ENCODE peak calls at places on chromosomes 4 and X, in five cellular contexts. B is A673, V is HCT116, R is OCI-LY7, A is K562. T is an unnamed sample. For H3K4me1, the result is how much of the 10 kb centered on the place peaks cover.

GRCh38 chrX:42269186-42269585 is 345.8 kb upstream of the CASK start:
- DNase-seq in B (no peak), V (no peak), R (no peak), A (no peak), T (no peak)

GRCh38 chr4:147480502-147480890 is 401 bp upstream of the EDNRA start:
- DNase-seq in B (no peak), V (no peak), R (no peak), A (no peak), T (no peak)

GRCh38 chr4:170325599-170325998 is 235.8 kb upstream of the AADAT start:
- DNase-seq in B (no peak), V (no peak), R (no peak), A (no peak), T (no peak)

GRCh38 chr4:25859429-25860148 is 3.2 kb downstream of the SEL1L3 start:
- DNase-seq in B (peak), V (no peak), R (peak), A (no peak), T (no peak)

GRCh38 chr4:111475001-111475400 is 670.3 kb upstream of the FAM241A start:
- DNase-seq in B (peak), V (peak), R (no peak), A (no peak), T (peak)

GRCh38 chr4:35972814-35973213 is 271.5 kb downstream of the ARAP2 start:
- DNase-seq in B (no peak), V (no peak), R (no peak), A (no peak), T (no peak)

GRCh38 chrX:13579696-13580095 is 10.3 kb downstream of the EGFL6 start:
- DNase-seq in B (no peak), V (no peak), R (no peak), A (no peak), T (no peak)

GRCh38 chr4:176259330-176260090 is 9.5 kb downstream of the ASB5 start:
- DNase-seq in B (no peak), V (no peak), R (no peak), A (no peak), T (no peak)

GRCh38 chrX:71872542-71873458 is 37.8 kb upstream of the NHSL2 start:
- DNase-seq in B (no peak), V (no peak), R (no peak), A (no peak), T (no peak)

GRCh38 chr4:13481569-13481968 is 2.6 kb downstream of the RAB28 start:
- DNase-seq in B (peak), V (no peak), R (no peak), A (peak), T (no peak)

GRCh38 chr4:81040175-81040659 is 9.7 kb downstream of the BMP3 start:
- DNase-seq in B (peak), V (no peak), R (peak), A (peak), T (no peak)

GRCh38 chr4:93897559-93897958 is 69.0 kb downstream of the ATOH1 start:
- DNase-seq in B (peak), V (peak), R (peak), A (no peak), T (no peak)

GRCh38 chr4:38424171-38424871 is 239.7 kb upstream of the KLF3 start:
- DNase-seq in B (no peak), V (no peak), R (no peak), A (no peak), T (peak)

GRCh38 chr4:15793506-15794363 is 15.6 kb downstream of the CD38 start:
- DNase-seq in B (no peak), V (no peak), R (no peak), A (no peak), T (no peak)

GRCh38 chr4:3288571-3289094 is 4.2 kb upstream of the RGS12 start:
- DNase-seq in B (no peak), V (no peak), R (no peak), A (no peak), T (no peak)

GRCh38 chr4:55435136-55435535 is 39.4 kb downstream of the TMEM165 start:
- DNase-seq in B (no peak), V (no peak), R (no peak), A (no peak), T (no peak)

GRCh38 chr4:176906693-176907092 is 114.0 kb upstream of the VEGFC start:
- DNase-seq in B (peak), V (no peak), R (no peak), A (no peak), T (no peak)

GRCh38 chr4:6992728-6993655 is 50.2 kb upstream of the TADA2B start:
- DNase-seq in B (no peak), V (no peak), R (no peak), A (no peak), T (no peak)

GRCh38 chr4:147599206-147599605 is 18.0 kb upstream of the TMEM184C start:
- DNase-seq in B (no peak), V (no peak), R (no peak), A (no peak), T (no peak)

GRCh38 chrX:41781500-41781899 is 57.5 kb downstream of the GPR82 start:
- DNase-seq in B (peak), V (peak), R (peak), A (peak), T (peak)

GRCh38 chr4:118289794-118290193 is 63.0 kb downstream of the PRSS12 start:
- DNase-seq in B (no peak), V (no peak), R (no peak), A (no peak), T (no peak)

GRCh38 chr4:156568041-156568440 is 403.6 kb downstream of the PDGFC start:
- DNase-seq in B (peak), V (no peak), R (no peak), A (no peak), T (no peak)

GRCh38 chr4:7658297-7659204 is 223.8 kb upstream of the PSAPL1 start:
- DNase-seq in B (no peak), V (no peak), R (no peak), A (no peak), T (no peak)

GRCh38 chrX:6640727-6641126 is 105.8 kb upstream of the VCX3A start:
- DNase-seq in B (no peak), V (no peak), R (no peak), A (no peak), T (no peak)

GRCh38 chrX:104136241-104137019 is 20.4 kb downstream of the SLC25A53 start:
- DNase-seq in B (peak), V (peak), R (peak), A (peak), T (no peak)

GRCh38 chr4:153566751-153567150 is 100.6 kb downstream of the TMEM131L start:
- DNase-seq in B (no peak), V (no peak), R (no peak), A (no peak), T (no peak)

GRCh38 chr4:153556441-153556815 is 90.3 kb downstream of the TMEM131L start:
- DNase-seq in B (no peak), V (no peak), R (no peak), A (no peak), T (no peak)

GRCh38 chr4:153555730-153556440 is 89.7 kb downstream of the TMEM131L start:
- DNase-seq in B (peak), V (no peak), R (no peak), A (no peak), T (no peak)

GRCh38 chr4:153564630-153565525 is 98.7 kb downstream of the TMEM131L start:
- DNase-seq in B (peak), V (no peak), R (no peak), A (no peak), T (no peak)

DNA sequence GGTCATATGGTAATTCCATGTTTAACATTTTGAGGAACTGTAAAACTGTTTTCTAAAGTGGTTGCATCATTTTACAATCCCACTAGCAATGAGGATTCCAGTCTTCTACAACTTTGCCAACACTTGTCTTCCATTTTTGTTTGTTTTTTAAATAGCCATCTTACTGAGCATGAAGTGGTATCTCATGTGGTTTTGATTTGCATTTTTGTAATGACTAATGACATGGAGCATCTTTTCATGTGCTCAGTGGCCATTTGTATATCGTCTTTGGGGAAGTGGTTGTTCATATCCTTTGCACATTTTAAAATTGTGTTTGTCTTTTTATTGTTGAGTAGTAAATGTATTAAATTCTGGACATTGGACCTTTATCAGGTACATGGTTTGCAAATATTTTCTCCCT is 94.8 kb downstream of the TMEM131L start:
- DNase-seq in B (no peak), V (no peak), R (no peak), A (no peak), T (no peak)
- H3K4me1 ChIP-seq in B (under half), V (under half), R (under half), A (under half), T (under half)

GRCh38 chr4:56655627-56656345 is 25.3 kb downstream of the HOPX start:
- DNase-seq in B (no peak), V (no peak), R (no peak), A (no peak), T (no peak)
- H3K4me3 ChIP-seq in B (peak), V (no peak), R (no peak), A (no peak), T (peak)

GRCh38 chr4:22482250-22483127 is 33.4 kb downstream of the ADGRA3 start:
- DNase-seq in B (no peak), V (no peak), R (no peak), A (no peak), T (no peak)
- H3K4me1 ChIP-seq in B (half or more), V (under half), R (under half), A (under half), T (under half)

GRCh38 chrX:18672008-18672407 is at the start of gene RS1:
- DNase-seq in B (no peak), V (no peak), R (no peak), A (no peak), T (no peak)
- H3K4me3 ChIP-seq in B (no peak), V (no peak), R (no peak), A (no peak), T (no peak)

GRCh38 chrX:1465261-1466231 is 12.8 kb upstream of the ASMTL start:
- DNase-seq in B (no peak), V (no peak), R (no peak), A (no peak), T (no peak)
- H3K4me1 ChIP-seq in B (under half), V (under half), R (half or more), A (under half), T (under half)

GRCh38 chrX:22136711-22137110 is 104.6 kb downstream of the PHEX start:
- DNase-seq in B (no peak), V (no peak), R (no peak), A (no peak), T (no peak)

GRCh38 chrX:22141061-22141460 is 108.9 kb downstream of the PHEX start:
- DNase-seq in B (no peak), V (no peak), R (no peak), A (no peak), T (no peak)

GRCh38 chrX:22135171-22135711 is 103.1 kb downstream of the PHEX start:
- DNase-seq in B (no peak), V (no peak), R (no peak), A (no peak), T (no peak)

GRCh38 chrX:22134681-22135080 is 102.6 kb downstream of the PHEX start:
- DNase-seq in B (no peak), V (no peak), R (no peak), A (no peak), T (no peak)

GRCh38 chrX:22135994-22136684 is 104.0 kb downstream of the PHEX start:
- DNase-seq in B (peak), V (peak), R (peak), A (peak), T (no peak)
- H3K4me3 ChIP-seq in B (no peak), V (no peak), R (no peak), A (no peak), T (no peak)

GRCh38 chrX:65596270-65596669 is 61.7 kb upstream of the LAS1L start:
- DNase-seq in B (peak), V (no peak), R (no peak), A (no peak), T (no peak)
- H3K4me1 ChIP-seq in B (under half), V (under half), R (under half), A (under half), T (under half)

GRCh38 chr4:173525118-173526033 is 4.7 kb downstream of the HAND2 start:
- DNase-seq in B (no peak), V (no peak), R (no peak), A (no peak), T (no peak)
- H3K4me3 ChIP-seq in B (no peak), V (no peak), R (no peak), A (peak), T (no peak)

GRCh38 chr4:87119965-87120364 is 100.5 kb downstream of the KLHL8 start:
- DNase-seq in B (no peak), V (no peak), R (no peak), A (no peak), T (no peak)

GRCh38 chr4:87122252-87122651 is 98.2 kb downstream of the KLHL8 start:
- DNase-seq in B (peak), V (no peak), R (no peak), A (no peak), T (no peak)

GRCh38 chr4:87121332-87122065 is 98.9 kb downstream of the KLHL8 start:
- DNase-seq in B (no peak), V (no peak), R (no peak), A (no peak), T (no peak)

GRCh38 chr4:87118826-87119225 is 101.6 kb downstream of the KLHL8 start:
- DNase-seq in B (peak), V (no peak), R (peak), A (no peak), T (no peak)

DNA sequence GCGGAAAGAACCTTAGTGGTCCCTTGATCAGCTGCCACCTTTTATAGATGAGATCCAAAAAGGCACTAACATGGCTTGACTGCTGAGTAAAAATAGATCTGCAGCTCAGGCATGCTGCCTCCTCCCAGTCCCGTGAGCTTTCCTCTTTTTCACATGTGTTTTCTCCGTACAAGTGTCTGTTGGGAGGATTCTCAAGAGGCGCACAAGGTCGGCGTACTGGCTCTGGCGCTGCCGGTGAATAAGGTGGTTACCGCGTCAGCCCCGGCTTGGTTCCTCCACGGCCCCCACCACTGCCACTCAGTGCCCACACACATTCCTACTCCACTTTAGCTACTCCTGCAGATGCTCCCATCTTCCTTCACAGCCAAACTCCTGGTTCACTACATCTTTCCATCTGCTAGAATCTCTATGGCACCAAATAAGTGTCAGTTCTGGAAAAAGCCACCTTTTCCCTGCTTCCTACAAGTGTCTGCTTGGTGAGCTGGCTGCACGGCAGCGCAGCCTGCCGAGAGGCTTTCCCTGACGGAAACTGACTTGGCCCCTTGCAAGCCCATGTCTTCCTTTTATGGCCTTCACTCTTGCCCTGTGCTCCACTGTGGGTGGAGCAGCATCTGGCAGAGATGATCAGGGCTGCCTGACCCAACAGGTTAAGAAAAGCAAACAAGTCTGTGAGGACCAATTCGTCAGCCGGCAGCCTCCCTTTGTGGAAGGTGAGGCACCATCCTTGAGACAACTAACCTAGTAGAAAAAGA is 99.8 kb downstream of the KLHL8 start:
- DNase-seq in B (no peak), V (no peak), R (no peak), A (no peak), T (no peak)
- H3K4me1 ChIP-seq in B (under half), V (under half), R (under half), A (under half), T (under half)